ENCODE peak calls at places on chromosomes 7 and 10, in seven cellular contexts. M is uterus, V is heart left ventricle, D is left ventricle myocardium inferior, A is MM.1S, R is fibroblast of mammary gland, O is fibroblast of pulmonary artery. E is an unnamed sample.
A peak's percentile ranks its signal among the peaks of the same experiment; 100 is the strongest.

GRCh38 chr7:36639826-36640225 is 84.5 kb downstream of the AOAH start:
- DNase-seq in D (no peak), A (no peak), R (no peak), M (no peak), V (no peak), O (no peak), E (no peak)

GRCh38 chr7:17027143-17027802 is 145.5 kb upstream of the AGR3 start:
- DNase-seq in M (no peak), D (no peak), O (peak; percentile 79), R (peak; percentile 26), V (no peak), A (no peak), E (no peak)

GRCh38 chr10:31778627-31779026 is 150.0 kb downstream of the ARHGAP12 start:
- DNase-seq in R (peak; percentile 16), V (no peak), M (no peak), A (no peak), O (no peak), D (no peak), E (no peak)

GRCh38 chr7:16940777-16941176 is 59.0 kb upstream of the AGR3 start:
- DNase-seq in R (no peak), M (no peak), V (no peak), D (no peak), O (no peak), A (no peak), E (no peak)

GRCh38 chr7:111159426-111159825 is 68.5 kb downstream of the LRRN3 start:
- DNase-seq in R (peak; percentile 61), M (no peak), O (peak; percentile 15), V (no peak), D (no peak), A (no peak), E (no peak)

GRCh38 chr7:139714163-139714901 is 63.5 kb downstream of the HIPK2 start:
- DNase-seq in A (no peak), O (no peak), R (no peak), M (no peak), V (peak; percentile 56), D (peak; percentile 66), E (peak; percentile 36)

GRCh38 chr7:155763721-155764431 is 48.4 kb downstream of the SHH start:
- DNase-seq in O (peak; percentile 50), A (no peak), V (no peak), M (no peak), D (no peak), R (peak; percentile 45), E (peak; percentile 62)

GRCh38 chr7:77995717-77996116 is 197.1 kb downstream of the PHTF2 start:
- DNase-seq in O (no peak), A (no peak), R (no peak), V (no peak), D (no peak), M (no peak), E (peak; percentile 27)

GRCh38 chr7:108569381-108570145 is at the start of the genes DNAJB9 and THAP5:
- DNase-seq in O (peak; percentile 100), V (peak; percentile 99), M (peak; percentile 99), A (peak; percentile 100), D (peak; percentile 99), R (peak; percentile 99), E (peak; percentile 99)

GRCh38 chr10:86087716-86088115 is 278.9 kb downstream of the GRID1 start:
- DNase-seq in R (no peak), O (no peak), D (no peak), V (no peak), M (no peak), A (no peak), E (no peak)

GRCh38 chr10:73655257-73655989 is 406 bp downstream of the SYNPO2L start:
- DNase-seq in A (no peak), M (no peak), V (no peak), R (no peak), D (no peak), O (no peak), E (no peak)

GRCh38 chr7:73427902-73428696 is 5.5 kb upstream of the FZD9 start:
- DNase-seq in A (no peak), R (no peak), M (no peak), O (no peak), D (no peak), V (no peak), E (no peak)

GRCh38 chr7:27520828-27521790 is 141.6 kb downstream of the HIBADH start:
- DNase-seq in D (no peak), M (peak; percentile 87), A (no peak), V (no peak), R (peak; percentile 87), O (peak; percentile 85), E (no peak)

GRCh38 chr7:81402227-81402626 is 367.6 kb downstream of the HGF start:
- DNase-seq in M (no peak), O (peak; percentile 48), D (no peak), A (no peak), V (no peak), R (no peak), E (no peak)

GRCh38 chr7:93821463-93821862 is 69.1 kb downstream of the TFPI2 start:
- DNase-seq in M (no peak), O (no peak), A (peak; percentile 28), R (no peak), V (no peak), D (no peak), E (no peak)

GRCh38 chr7:157293413-157293788 is 43.4 kb upstream of the DNAJB6 start:
- DNase-seq in R (no peak), V (no peak), M (no peak), A (no peak), D (no peak), O (no peak), E (no peak)

GRCh38 chr7:33185786-33186185 is 56.4 kb downstream of the BBS9 start:
- DNase-seq in O (peak; percentile 77), D (no peak), V (no peak), M (no peak), R (peak; percentile 68), A (peak; percentile 45), E (no peak)

GRCh38 chr7:24442170-24442777 is 131.0 kb upstream of the PALS2 start:
- DNase-seq in M (no peak), O (no peak), A (peak; percentile 18), R (no peak), V (no peak), D (no peak), E (no peak)

GRCh38 chr10:74771054-74771453 is 55.3 kb upstream of the KAT6B start:
- DNase-seq in V (no peak), A (no peak), M (no peak), D (no peak), R (no peak), O (no peak), E (no peak)
- TF ChIP-seq CTCF in V (no peak), A (no peak), M (no peak), D (no peak), R (no peak), O (no peak), E (no peak)

GRCh38 chr10:133453516-133454203 is at the start of gene SCART1:
- DNase-seq in M (no peak), D (no peak), O (no peak), A (no peak), V (no peak), R (no peak), E (no peak)
- TF ChIP-seq CTCF in M (no peak), D (no peak), O (no peak), A (no peak), V (no peak), R (no peak), E (no peak)

DNA sequence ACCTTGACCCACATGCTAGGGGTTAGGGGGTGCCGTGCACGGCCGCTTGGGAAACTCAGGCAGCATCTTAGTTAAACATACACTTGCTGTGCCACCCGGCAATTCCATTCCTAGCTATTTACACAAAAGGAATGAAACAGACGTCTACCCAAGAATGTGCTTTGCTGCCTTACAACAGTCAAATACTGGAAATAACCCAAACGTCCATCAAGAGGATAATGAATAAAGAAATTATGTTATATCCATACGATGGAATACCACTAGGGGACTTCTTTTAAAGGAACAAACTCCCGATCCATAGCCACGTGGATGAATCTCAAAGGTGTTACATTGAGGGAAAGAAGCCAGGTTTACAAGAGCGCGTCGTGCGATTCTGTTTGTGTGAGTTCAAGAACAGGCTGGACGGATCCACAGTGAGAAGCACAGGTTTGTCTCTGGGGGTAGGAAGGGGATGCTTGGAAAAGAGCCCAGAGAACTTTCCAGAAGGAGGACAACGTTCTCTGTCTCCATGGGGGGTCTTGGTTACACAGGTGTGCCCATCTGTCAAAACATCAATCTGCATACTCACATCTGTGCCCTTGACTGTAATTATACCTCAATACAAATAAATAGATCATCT is 41.8 kb downstream of the STK32C start:
- DNase-seq in R (no peak), M (no peak), O (peak; percentile 36), V (no peak), A (no peak), D (no peak), E (no peak)
- TF ChIP-seq CTCF in R (no peak), M (no peak), O (no peak), V (no peak), A (no peak), D (no peak), E (no peak)

DNA sequence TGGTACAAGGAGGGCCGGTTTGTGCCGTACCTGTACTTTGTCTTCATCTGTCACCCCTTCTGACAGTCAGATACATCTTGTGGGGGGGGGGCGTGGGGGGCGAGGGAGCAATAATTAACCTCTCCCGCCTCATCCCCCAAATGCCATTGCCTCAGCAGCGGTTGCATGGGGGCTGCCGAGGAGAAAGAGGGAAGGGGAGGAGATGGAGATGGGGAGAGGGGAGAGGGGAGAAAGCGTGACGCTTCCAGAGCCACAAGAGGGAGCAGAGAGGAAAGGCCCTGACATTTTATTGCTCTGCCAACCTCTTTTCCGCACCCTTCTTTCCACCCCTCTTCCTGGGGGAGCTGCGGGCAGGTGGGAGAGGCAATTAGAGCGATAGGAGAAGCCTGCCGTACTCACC is 11.8 kb downstream of the KAZALD1 start:
- DNase-seq in V (no peak), A (no peak), D (no peak), M (no peak), O (no peak), R (no peak), E (no peak)
- TF ChIP-seq CTCF in V (no peak), A (no peak), D (no peak), M (no peak), O (no peak), R (no peak), E (no peak)

GRCh38 chr7:12494354-12495024 is 76.0 kb upstream of the SCIN start:
- DNase-seq in R (no peak), M (no peak), D (no peak), O (no peak), A (no peak), V (no peak), E (no peak)
- TF ChIP-seq CTCF in R (peak; percentile 17), M (no peak), D (no peak), O (no peak), A (peak; percentile 29), V (no peak), E (no peak)

GRCh38 chr7:11613292-11613930 is 218.6 kb downstream of the THSD7A start:
- DNase-seq in M (no peak), D (no peak), R (no peak), V (no peak), A (no peak), O (no peak), E (no peak)
- TF ChIP-seq CTCF in M (no peak), D (no peak), R (no peak), V (no peak), A (no peak), O (no peak), E (no peak)

E was measured in glutamatergic neuron.